ENCODE peak calls at places on chromosomes 2 and 18, in four cellular contexts. H is spleen; M is effector memory CD4-positive, alpha-beta T cell; B is thoracic aorta. N is an unnamed sample. For H3K4me1, the result is how much of the 10 kb centered on the place peaks cover.

GRCh38 chr2:167697961-167698360 is 549.4 kb downstream of the STK39 start:
- DNase-seq in H (no peak), M (no peak), B (no peak), N (no peak)

GRCh38 chr18:31825772-31826171 is 65.1 kb upstream of the SLC25A52 start:
- DNase-seq in B (no peak), M (no peak), H (no peak), N (no peak)

GRCh38 chr2:136131961-136132839 is 14.3 kb upstream of the CXCR4 start:
- DNase-seq in M (peak), H (peak), B (no peak), N (peak)

GRCh38 chr2:180495606-180496005 is 484.8 kb upstream of the UBE2E3 start:
- DNase-seq in H (no peak), M (no peak), B (no peak), N (no peak)

GRCh38 chr18:44715245-44715644 is 34.6 kb downstream of the SETBP1 start:
- DNase-seq in H (no peak), M (no peak), B (no peak), N (no peak)

GRCh38 chr2:117621330-117621729 is 193.2 kb upstream of the DDX18 start:
- DNase-seq in H (no peak), B (no peak), M (no peak), N (no peak)

GRCh38 chr2:33552758-33553461 is 46.2 kb downstream of the FAM98A start:
- DNase-seq in M (no peak), H (no peak), B (no peak), N (no peak)

GRCh38 chr2:172000696-172001361 is 1.1 kb downstream of the METAP1D start:
- DNase-seq in H (no peak), B (no peak), M (no peak), N (peak)

GRCh38 chr2:222751821-222752719 is 80.6 kb downstream of the MOGAT1 start:
- DNase-seq in B (no peak), M (no peak), H (no peak), N (no peak)

GRCh38 chr2:6773694-6774044 is 92.0 kb downstream of the CMPK2 start:
- DNase-seq in H (no peak), B (no peak), M (no peak), N (no peak)

GRCh38 chr18:43161528-43161927 is 46.0 kb upstream of the RIT2 start:
- DNase-seq in B (no peak), H (no peak), M (no peak), N (no peak)

GRCh38 chr2:234191819-234192407 is 141.4 kb downstream of the SPP2 start:
- DNase-seq in B (no peak), M (no peak), H (no peak), N (no peak)

GRCh38 chr2:33160217-33160616 is 213.5 kb downstream of the LTBP1 start:
- DNase-seq in H (no peak), M (no peak), B (no peak), N (no peak)

GRCh38 chr2:215606219-215606618 is 170.4 kb upstream of the FN1 start:
- DNase-seq in M (no peak), H (no peak), B (no peak), N (no peak)

GRCh38 chr2:159226059-159226461 is 60.4 kb downstream of the WDSUB1 start:
- DNase-seq in B (no peak), H (no peak), M (no peak), N (no peak)

GRCh38 chr2:44793322-44793870 is 148.1 kb upstream of the SIX3 start:
- DNase-seq in H (no peak), M (no peak), B (no peak), N (no peak)

GRCh38 chr2:190063624-190064023 is 1.1 kb upstream of the MSTN start:
- DNase-seq in M (no peak), H (no peak), B (no peak), N (no peak)

GRCh38 chr2:241218131-241219029 is 29.9 kb downstream of the ANO7 start:
- DNase-seq in H (peak), B (no peak), M (peak), N (peak)

DNA sequence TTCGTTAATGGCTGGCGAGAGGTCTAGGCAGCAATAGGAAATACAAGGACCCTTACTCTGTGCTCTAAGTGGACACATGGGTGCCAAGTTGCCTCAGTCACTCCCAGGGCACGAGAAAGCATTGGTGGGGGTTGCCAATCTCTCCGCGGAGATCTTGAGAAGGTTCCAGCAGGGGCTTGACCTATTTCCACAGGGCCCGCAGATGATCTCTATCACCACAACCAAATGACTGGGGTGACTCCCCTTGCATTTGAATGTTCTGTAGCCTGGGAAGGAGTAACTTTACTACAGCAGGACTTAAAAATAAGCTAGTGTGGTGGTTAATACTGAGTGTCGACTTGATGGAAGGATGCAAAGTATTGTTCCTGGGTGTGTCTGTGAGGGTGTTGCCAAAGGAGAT is 8.1 kb downstream of the CDC42EP3 start:
- DNase-seq in B (no peak), M (no peak), H (no peak), N (no peak)
- H3K4me1 ChIP-seq in B (half or more), M (under half), H (under half), N (half or more)

GRCh38 chr18:36341944-36342343 is 44.4 kb downstream of the FHOD3 start:
- DNase-seq in M (no peak), H (no peak), B (no peak), N (no peak)

GRCh38 chr18:36337679-36338419 is 40.3 kb downstream of the FHOD3 start:
- DNase-seq in B (no peak), H (no peak), M (no peak), N (no peak)

GRCh38 chr18:36335476-36336279 is 38.2 kb downstream of the FHOD3 start:
- DNase-seq in H (no peak), M (no peak), B (no peak), N (no peak)

GRCh38 chr18:36340232-36340631 is 42.7 kb downstream of the FHOD3 start:
- DNase-seq in B (no peak), H (no peak), M (no peak), N (no peak)

DNA sequence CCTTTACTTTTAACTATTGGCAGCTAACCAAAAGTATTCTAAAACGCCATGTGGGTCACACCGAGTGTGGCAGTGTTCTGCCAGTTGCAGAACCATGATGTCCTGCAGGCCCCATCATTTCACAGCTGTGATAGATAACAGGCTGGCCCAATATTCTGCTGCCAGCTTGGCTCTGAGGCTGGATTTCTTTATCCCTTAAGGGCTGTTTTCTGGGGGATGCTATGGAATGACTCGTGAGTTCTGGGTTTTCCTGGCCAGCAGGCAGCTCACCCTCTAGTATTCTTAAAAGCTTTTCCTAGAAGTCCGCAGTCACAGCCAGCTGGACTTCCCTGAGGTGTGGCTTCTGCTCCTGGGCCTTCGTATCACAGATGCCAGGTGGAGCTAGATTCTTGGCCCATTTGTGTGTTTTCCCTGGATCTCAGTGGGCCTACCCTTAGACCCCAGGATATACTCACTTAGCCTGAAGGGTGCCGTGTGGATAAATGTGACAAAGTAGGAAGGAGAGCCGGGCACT is 41.0 kb downstream of the FHOD3 start:
- DNase-seq in B (no peak), M (no peak), H (no peak), N (no peak)
- H3K4me1 ChIP-seq in B (under half), M (under half), H (under half), N (under half)

DNA sequence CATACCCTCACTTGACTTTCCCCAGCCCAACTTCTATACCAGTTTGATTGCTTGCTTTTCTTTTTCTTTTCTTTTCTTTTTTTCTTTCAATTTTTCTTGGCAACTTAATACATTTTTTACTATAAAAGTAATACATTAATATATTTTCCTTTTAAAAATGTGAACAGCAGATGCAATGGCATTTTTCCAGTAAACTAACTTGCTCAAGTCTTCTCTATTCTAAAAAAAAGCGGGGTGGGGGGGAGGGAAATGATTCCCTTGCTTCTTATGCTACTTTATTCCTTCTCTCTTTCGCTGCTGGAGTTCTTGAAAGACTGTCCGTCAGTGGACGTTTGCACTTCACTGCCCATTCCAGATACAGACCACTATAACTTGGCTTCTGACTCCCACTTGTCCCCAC is 70.5 kb downstream of the RBMS1 start:
- DNase-seq in H (no peak), M (no peak), B (no peak), N (no peak)
- H3K4me1 ChIP-seq in H (under half), M (under half), B (under half), N (under half)

GRCh38 chr18:3150688-3151087 is 69.1 kb downstream of the MYOM1 start:
- DNase-seq in B (no peak), H (no peak), M (no peak), N (no peak)

GRCh38 chr18:3151379-3152264 is 68.1 kb downstream of the MYOM1 start:
- DNase-seq in M (no peak), H (no peak), B (no peak), N (peak)

GRCh38 chr18:3153107-3153704 is 66.6 kb downstream of the MYOM1 start:
- DNase-seq in B (no peak), M (no peak), H (no peak), N (no peak)

GRCh38 chr18:3154214-3154613 is 65.6 kb downstream of the MYOM1 start:
- DNase-seq in M (no peak), H (no peak), B (no peak), N (no peak)

GRCh38 chr18:3152294-3152693 is 67.5 kb downstream of the MYOM1 start:
- DNase-seq in B (no peak), M (no peak), H (no peak), N (no peak)
- H3K4me1 ChIP-seq in B (under half), M (under half), H (under half), N (under half)

GRCh38 chr2:46874236-46874929 is 41.2 kb downstream of the MCFD2 start:
- DNase-seq in M (no peak), B (no peak), H (no peak), N (no peak)
- H3K4me1 ChIP-seq in M (under half), B (under half), H (under half), N (under half)

GRCh38 chr18:25817571-25818237 is 272.7 kb downstream of the SS18 start:
- DNase-seq in M (no peak), H (no peak), B (no peak), N (no peak)

GRCh38 chr18:25814841-25815458 is 275.5 kb downstream of the SS18 start:
- DNase-seq in M (no peak), B (no peak), H (no peak), N (no peak)

GRCh38 chr18:25815659-25816058 is 274.8 kb downstream of the SS18 start:
- DNase-seq in B (no peak), M (no peak), H (no peak), N (no peak)

GRCh38 chr18:25818505-25818904 is 271.9 kb downstream of the SS18 start:
- DNase-seq in M (no peak), B (no peak), H (no peak), N (no peak)
- H3K4me1 ChIP-seq in M (under half), B (under half), H (under half), N (under half)

DNA sequence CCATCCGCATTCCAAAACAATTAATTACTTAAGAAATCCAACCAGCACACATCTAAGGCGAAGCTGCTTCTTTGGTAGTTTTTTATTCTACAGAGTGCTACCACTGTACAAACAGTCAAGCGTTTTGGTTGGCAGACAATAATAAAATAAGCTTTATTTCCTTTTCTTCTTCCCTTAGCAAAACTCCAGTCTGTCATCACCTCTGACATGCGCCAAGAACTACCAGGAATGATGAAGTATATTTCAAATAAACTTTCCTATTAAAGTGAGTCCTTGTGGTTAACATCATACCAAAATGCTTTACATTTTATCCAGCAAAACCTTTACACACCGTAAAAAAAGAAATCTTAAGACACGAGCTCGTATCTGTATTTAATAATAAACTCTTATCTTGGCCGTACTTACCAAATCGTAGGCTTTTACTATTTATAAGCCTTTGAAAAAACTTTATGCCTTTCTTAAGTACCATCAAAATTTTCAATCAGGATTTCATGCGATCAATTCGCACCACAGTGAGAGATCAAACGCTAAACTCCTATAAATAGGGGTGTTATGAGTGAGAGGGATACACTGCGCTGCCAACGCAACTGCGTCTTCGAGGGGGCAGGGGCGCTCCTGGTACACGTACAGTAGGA is 1.2 kb downstream of the ATL2 start:
- DNase-seq in M (no peak), H (no peak), B (no peak), N (no peak)
- H3K4me1 ChIP-seq in M (under half), H (under half), B (under half), N (under half)

DNA sequence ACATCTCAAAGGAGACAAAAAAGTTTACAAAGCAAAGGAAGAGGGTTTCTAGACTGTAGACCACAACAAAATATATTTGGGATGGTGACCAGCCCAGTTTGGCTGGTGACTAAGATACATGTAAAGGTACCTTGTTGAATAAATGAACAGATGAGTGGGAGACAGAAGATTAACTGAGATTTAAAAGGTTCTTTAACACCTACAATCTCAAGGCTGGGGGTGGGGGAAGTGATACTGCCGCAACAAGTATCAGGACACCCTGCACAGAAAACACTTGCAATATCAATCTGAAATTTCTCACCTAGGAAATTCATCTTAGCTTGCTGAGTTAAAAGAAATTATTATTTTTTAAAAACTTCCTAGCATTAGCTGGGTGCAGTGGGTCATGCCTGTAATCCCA is 8.3 kb downstream of the RNF149 start:
- DNase-seq in M (no peak), B (no peak), H (no peak), N (no peak)
- H3K4me1 ChIP-seq in M (half or more), B (under half), H (under half), N (half or more)

N was measured in CD4-positive, CD25-positive, alpha-beta regulatory T cell.